ENCODE peak calls at places on chromosomes 5 and 9, in nine cellular contexts. B is ascending aorta, C is upper lobe of left lung, T is AG10803, U is cardiac fibroblast, A is fibroblast of pulmonary artery, D is HepG2, Q is BJ, I is coronary artery. J is an unnamed sample.

GRCh38 chr9:32550609-32551490 is 1.3 kb upstream of the SMIM27 start:
- DNase-seq in B (peak; percentile 97), C (peak; percentile 97), T (peak; percentile 86), U (peak; percentile 97), A (peak; percentile 94), D (peak; percentile 93), Q (peak; percentile 54), I (peak; percentile 96), J (peak; percentile 84)

GRCh38 chr5:144028058-144028457 is 142.4 kb downstream of the YIPF5 start:
- DNase-seq in B (no peak), C (no peak), T (peak; percentile 87), U (peak; percentile 86), A (peak; percentile 78), D (no peak), Q (peak; percentile 65), I (no peak), J (peak; percentile 28)

GRCh38 chr9:27468450-27469110 is 55.5 kb upstream of the IFNK start:
- DNase-seq in B (no peak), C (no peak), T (no peak), U (peak; percentile 4), A (peak; percentile 18), D (no peak), Q (no peak), I (no peak), J (peak; percentile 12)

GRCh38 chr5:50564079-50564478 is 102.4 kb upstream of the PARP8 start:
- DNase-seq in B (no peak), C (no peak), T (no peak), U (no peak), A (no peak), D (no peak), Q (no peak), I (no peak), J (no peak)

GRCh38 chr9:127092041-127092608 is 30.3 kb downstream of the ANGPTL2 start:
- DNase-seq in B (no peak), C (no peak), T (no peak), U (no peak), A (no peak), D (no peak), Q (no peak), I (no peak), J (no peak)

GRCh38 chr5:14777187-14777586 is 94.4 kb downstream of the ANKH start:
- DNase-seq in B (no peak), C (no peak), T (no peak), U (no peak), A (no peak), D (no peak), Q (no peak), I (no peak), J (no peak)

GRCh38 chr5:100797863-100798262 is 105.2 kb downstream of the ST8SIA4 start:
- DNase-seq in B (no peak), C (no peak), T (no peak), U (no peak), A (peak; percentile 56), D (no peak), Q (no peak), I (no peak), J (no peak)

GRCh38 chr9:133109931-133110650 is 10.9 kb downstream of the RALGDS start:
- DNase-seq in B (peak; percentile 39), C (peak; percentile 46), T (no peak), U (no peak), A (no peak), D (no peak), Q (no peak), I (peak; percentile 41), J (no peak)

GRCh38 chr5:122772446-122772845 is 2.4 kb upstream of the SNX2 start:
- DNase-seq in B (no peak), C (no peak), T (peak; percentile 69), U (peak; percentile 39), A (peak; percentile 77), D (peak; percentile 32), Q (no peak), I (no peak), J (peak; percentile 41)

GRCh38 chr5:115415143-115415491 is 118.7 kb upstream of the CCDC112 start:
- DNase-seq in B (no peak), C (no peak), T (peak; percentile 31), U (peak; percentile 92), A (peak; percentile 92), D (peak; percentile 39), Q (no peak), I (no peak), J (peak; percentile 70)

GRCh38 chr5:176559683-176560082 is 10.5 kb downstream of the CDHR2 start:
- DNase-seq in B (no peak), C (no peak), T (no peak), U (no peak), A (no peak), D (no peak), Q (no peak), I (no peak), J (no peak)

GRCh38 chr5:151234476-151235238 is 10.8 kb upstream of the CCDC69 start:
- DNase-seq in B (peak; percentile 82), C (peak; percentile 81), T (peak; percentile 47), U (peak; percentile 93), A (peak; percentile 93), D (peak; percentile 85), Q (peak; percentile 33), I (no peak), J (no peak)

GRCh38 chr9:114506082-114506390 is 763 bp upstream of the WHRN start:
- DNase-seq in B (no peak), C (no peak), T (no peak), U (no peak), A (no peak), D (no peak), Q (no peak), I (no peak), J (no peak)
- H3K4me3 ChIP-seq in B (peak overlapping the region; percentile 64), C (peak overlapping the region; percentile 68), T (peak overlapping the region; percentile 72), U (peak overlapping the region; percentile 61), A (peak overlapping the region; percentile 64), D (peak overlapping the region; percentile 76), Q (peak overlapping the region; percentile 57), I (peak overlapping the region; percentile 81), J (peak overlapping the region; percentile 65)

GRCh38 chr9:131419029-131419614 is 25.2 kb downstream of the PRRC2B start:
- DNase-seq in B (no peak), C (no peak), T (peak; percentile 60), U (no peak), A (no peak), D (no peak), Q (no peak), I (no peak), J (no peak)

GRCh38 chr9:131419716-131420115 is 25.8 kb downstream of the PRRC2B start:
- DNase-seq in B (no peak), C (no peak), T (no peak), U (no peak), A (no peak), D (no peak), Q (no peak), I (no peak), J (no peak)

GRCh38 chr9:131422241-131422792 is 28.4 kb downstream of the PRRC2B start:
- DNase-seq in B (no peak), C (no peak), T (no peak), U (no peak), A (no peak), D (no peak), Q (no peak), I (no peak), J (no peak)

GRCh38 chr9:131421691-131422090 is 27.8 kb downstream of the PRRC2B start:
- DNase-seq in B (no peak), C (no peak), T (no peak), U (no peak), A (no peak), D (no peak), Q (no peak), I (no peak), J (no peak)

DNA sequence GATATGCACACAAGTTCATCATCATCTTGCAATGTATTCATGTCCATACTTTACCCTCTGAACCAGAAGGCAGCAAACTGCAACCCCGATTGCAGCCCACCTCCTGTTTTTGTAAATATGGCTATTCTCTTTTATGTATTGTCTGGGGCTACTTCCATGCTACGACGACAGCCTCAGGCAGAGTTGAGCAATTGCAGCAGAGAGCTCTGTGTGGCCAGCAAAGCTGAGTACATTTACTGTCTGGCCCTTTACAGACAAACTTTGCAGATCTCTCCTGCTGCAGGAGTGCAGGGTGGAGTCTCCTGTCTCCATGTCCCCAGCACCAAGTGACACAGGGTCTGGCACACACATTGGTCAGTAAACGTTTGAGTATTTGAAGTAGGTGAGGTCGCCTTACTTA is 27.0 kb downstream of the PRRC2B start:
- DNase-seq in B (no peak), C (no peak), T (peak; percentile 50), U (peak; percentile 65), A (peak; percentile 63), D (peak; percentile 58), Q (no peak), I (no peak), J (no peak)
- TF ChIP-seq CTCF in B (no peak), C (peak; percentile 7), T (peak; percentile 45), U (peak; percentile 27), A (peak; percentile 33), D (peak; percentile 43), Q (peak; percentile 26), I (no peak), J (peak; percentile 49)

GRCh38 chr5:180315762-180316212 is 23.9 kb upstream of the MAPK9 start:
- DNase-seq in B (peak; percentile 73), C (peak; percentile 88), T (peak; percentile 42), U (peak; percentile 67), A (peak; percentile 69), D (peak; percentile 38), Q (no peak), I (no peak), J (peak; percentile 15)

GRCh38 chr5:180313677-180314076 is 21.8 kb upstream of the MAPK9 start:
- DNase-seq in B (no peak), C (peak; percentile 90), T (no peak), U (no peak), A (no peak), D (peak; percentile 70), Q (no peak), I (no peak), J (no peak)

GRCh38 chr5:180318456-180319089 is 26.7 kb upstream of the MAPK9 start:
- DNase-seq in B (no peak), C (no peak), T (no peak), U (no peak), A (no peak), D (no peak), Q (no peak), I (no peak), J (no peak)

GRCh38 chr5:180316586-180316985 is 24.7 kb upstream of the MAPK9 start:
- DNase-seq in B (no peak), C (no peak), T (no peak), U (no peak), A (no peak), D (no peak), Q (no peak), I (no peak), J (no peak)

GRCh38 chr5:180314106-180314505 is 22.2 kb upstream of the MAPK9 start:
- DNase-seq in B (no peak), C (no peak), T (no peak), U (no peak), A (no peak), D (no peak), Q (no peak), I (no peak), J (no peak)
- H3K4me3 ChIP-seq in B (peak overlapping the region; percentile 30), C (no peak overlapping the region), T (no peak overlapping the region), U (no peak overlapping the region), A (no peak overlapping the region), D (peak overlapping the region; percentile 52), Q (peak overlapping the region; percentile 9), I (no peak overlapping the region), J (no peak overlapping the region)

DNA sequence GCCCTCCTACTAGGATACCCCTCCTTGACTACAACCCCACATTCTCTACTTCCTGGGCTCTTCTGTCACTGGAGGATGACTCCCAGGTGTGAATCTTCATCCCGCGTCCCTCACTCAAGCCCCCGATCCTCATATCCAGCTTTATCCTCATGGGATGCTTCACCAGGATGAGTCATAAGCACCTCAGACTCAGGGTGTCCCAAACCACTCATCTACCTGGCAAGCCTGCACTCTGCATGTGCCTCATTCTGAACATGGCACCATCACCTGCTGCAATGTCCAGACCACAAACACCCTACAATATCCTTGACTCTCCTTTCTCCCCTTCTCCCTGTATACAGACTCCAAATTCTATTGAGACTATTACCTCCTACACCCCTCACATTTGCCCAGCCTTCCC is 1.5 kb upstream of the TGFBI start:
- DNase-seq in B (peak; percentile 55), C (no peak), T (no peak), U (no peak), A (no peak), D (no peak), Q (no peak), I (peak; percentile 67), J (no peak)
- TF ChIP-seq CTCF in B (no peak), C (no peak), T (no peak), U (no peak), A (no peak), D (no peak), Q (no peak), I (no peak), J (no peak)

J was measured in astrocyte of the cerebellum.